ENCODE peak calls at places on chromosomes 5 and 9, in nine cellular contexts. Q, O, V, D, X, Y, K, H and L are unnamed samples.
A peak's percentile ranks its signal among the peaks of the same experiment; 100 is the strongest.

GRCh38 chr9:36864491-36865410 is 169.3 kb downstream of the PAX5 start:
- DNase-seq in D (no peak), K (no peak), H (no peak), Q (no peak), Y (no peak), X (no peak), O (no peak), V (no peak), L (no peak)

GRCh38 chr9:117763314-117763713 is 59.1 kb downstream of the TLR4 start:
- DNase-seq in H (no peak), Q (no peak), K (no peak), D (no peak), O (no peak), Y (no peak), V (no peak), X (peak; percentile 63), L (no peak)

GRCh38 chr9:123929177-123929869 is 603 bp downstream of the DENND1A start:
- DNase-seq in D (no peak), X (no peak), Y (no peak), Q (peak; percentile 13), K (no peak), H (no peak), O (no peak), V (no peak), L (peak; percentile 13)

GRCh38 chr9:111412280-111412679 is 71.9 kb downstream of the ECPAS start:
- DNase-seq in O (no peak), Y (no peak), Q (no peak), H (no peak), V (no peak), X (no peak), K (no peak), D (no peak), L (no peak)

GRCh38 chr5:115510145-115510640 is 34.4 kb downstream of the FEM1C start:
- DNase-seq in Y (no peak), O (no peak), V (no peak), K (no peak), D (no peak), H (no peak), X (no peak), Q (no peak), L (no peak)

GRCh38 chr9:120713257-120714087 is 798 bp downstream of the MEGF9 start:
- DNase-seq in V (no peak), Q (peak; percentile 40), Y (no peak), O (peak; percentile 71), D (peak; percentile 38), K (no peak), X (peak; percentile 17), H (peak; percentile 46), L (no peak)

GRCh38 chr9:83023151-83023550 is 39.8 kb downstream of the RASEF start:
- DNase-seq in V (no peak), H (no peak), Q (no peak), X (no peak), D (no peak), Y (no peak), K (no peak), O (no peak), L (no peak)

GRCh38 chr9:91131433-91131839 is 230.3 kb downstream of the AUH start:
- DNase-seq in O (no peak), Y (no peak), H (no peak), X (peak; percentile 97), K (peak; percentile 56), Q (no peak), D (no peak), V (no peak), L (no peak)

GRCh38 chr9:108551030-108551964 is 304.5 kb downstream of the ACTL7B start:
- DNase-seq in X (peak; percentile 98), Q (no peak), K (no peak), D (no peak), V (no peak), O (no peak), H (no peak), Y (no peak), L (peak; percentile 63)

GRCh38 chr9:109451311-109452025 is 46.6 kb downstream of the PTPN3 start:
- DNase-seq in D (no peak), H (no peak), K (no peak), V (no peak), Q (no peak), X (no peak), O (no peak), Y (no peak), L (no peak)

GRCh38 chr5:106314221-106314824 is 1356.4 kb downstream of the EFNA5 start:
- DNase-seq in Y (no peak), D (no peak), H (no peak), K (no peak), Q (no peak), V (no peak), O (no peak), X (no peak), L (no peak)

DNA sequence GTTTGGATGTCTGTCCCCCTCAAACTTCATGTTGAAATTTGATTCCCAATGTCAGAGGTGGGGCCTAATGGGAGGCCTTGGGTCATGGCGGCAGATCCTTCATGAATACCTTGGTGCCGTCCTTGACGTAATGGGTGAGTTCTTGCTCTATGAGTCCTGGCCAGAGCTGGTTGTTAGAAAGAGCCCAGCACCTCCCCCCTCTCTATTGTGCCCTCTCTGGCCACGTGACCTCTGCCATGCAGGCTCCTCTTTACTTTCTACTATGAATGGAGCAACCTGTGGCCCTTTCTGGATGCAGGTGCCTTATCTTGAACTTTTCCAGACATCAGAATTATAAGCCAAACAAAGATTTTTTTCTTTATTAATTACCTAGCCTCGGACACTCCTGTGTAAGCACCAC is 40.7 kb downstream of the FNBP1 start:
- DNase-seq in D (no peak), H (no peak), O (no peak), Y (no peak), V (no peak), K (no peak), Q (no peak), X (no peak), L (no peak)
- H3K4me1 ChIP-seq in D (peaks cover 7% of the 10 kb centered on the region), H (peaks cover 6% of the 10 kb centered on the region), O (peaks cover 22% of the 10 kb centered on the region), Y (peaks cover 30% of the 10 kb centered on the region), V (no peaks in the 10 kb centered on the region), K (peaks cover 5% of the 10 kb centered on the region), Q (no peaks in the 10 kb centered on the region), X (no peaks in the 10 kb centered on the region), L (peaks cover 6% of the 10 kb centered on the region)

GRCh38 chr5:32311404-32312193 is 1.1 kb downstream of the MTMR12 start:
- DNase-seq in H (peak; percentile 26), D (no peak), Q (no peak), K (no peak), X (no peak), Y (no peak), O (no peak), V (no peak), L (no peak)

GRCh38 chr5:32314658-32315057 is 1.9 kb upstream of the MTMR12 start:
- DNase-seq in H (no peak), V (no peak), D (no peak), X (no peak), K (no peak), Y (no peak), O (no peak), Q (peak; percentile 58), L (no peak)

GRCh38 chr5:32309766-32310165 is 3.0 kb downstream of the MTMR12 start:
- DNase-seq in O (no peak), Q (no peak), Y (no peak), H (no peak), V (no peak), D (no peak), X (no peak), K (no peak), L (no peak)

GRCh38 chr5:32312682-32313523 is at the start of gene MTMR12:
- DNase-seq in D (peak; percentile 100), O (peak; percentile 100), Y (peak; percentile 99), Q (peak; percentile 100), X (peak; percentile 99), V (peak; percentile 100), K (peak; percentile 100), H (peak; percentile 99), L (peak; percentile 99)

GRCh38 chr5:32312194-32312681 is 501 bp downstream of the MTMR12 start:
- DNase-seq in X (peak; percentile 53), K (peak; percentile 75), V (peak; percentile 81), Y (peak; percentile 4), Q (peak; percentile 76), D (peak; percentile 79), H (peak; percentile 71), O (peak; percentile 84), L (peak; percentile 55)
- H3K4me1 ChIP-seq in X (peaks cover 16% of the 10 kb centered on the region), K (peaks cover 40% of the 10 kb centered on the region), V (peaks cover 48% of the 10 kb centered on the region), Y (peaks cover 7% of the 10 kb centered on the region), Q (peaks cover 71% of the 10 kb centered on the region), D (peaks cover 44% of the 10 kb centered on the region), H (peaks cover 9% of the 10 kb centered on the region), O (peaks cover 40% of the 10 kb centered on the region), L (peaks cover 33% of the 10 kb centered on the region)

DNA sequence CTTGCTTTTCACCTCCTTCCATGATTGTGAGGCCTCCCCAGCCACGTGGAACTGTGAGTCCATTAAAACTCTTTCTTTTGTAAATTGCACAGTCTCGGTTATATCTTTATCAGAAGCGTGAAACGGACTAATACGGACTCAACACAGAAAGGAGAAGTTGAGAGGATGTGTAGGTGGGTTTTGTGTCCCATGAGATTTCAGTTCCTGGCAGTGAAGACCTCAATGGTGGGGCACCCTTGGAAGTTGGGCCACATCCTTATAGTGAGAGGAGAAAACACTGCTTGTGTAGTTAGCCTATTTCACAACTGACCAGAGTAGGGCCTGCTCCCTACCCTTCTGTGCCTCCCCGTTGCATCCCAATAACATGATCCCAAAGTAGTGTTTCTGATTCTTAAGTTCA is 98.9 kb upstream of the TNC start:
- DNase-seq in Y (no peak), D (no peak), X (no peak), K (no peak), Q (no peak), V (no peak), H (no peak), O (no peak), L (no peak)
- H3K4me1 ChIP-seq in Y (no peaks in the 10 kb centered on the region), D (no peaks in the 10 kb centered on the region), X (peaks cover 13% of the 10 kb centered on the region), K (peaks cover 10% of the 10 kb centered on the region), Q (no peaks in the 10 kb centered on the region), V (peaks cover 11% of the 10 kb centered on the region), H (peaks cover 10% of the 10 kb centered on the region), O (peaks cover 21% of the 10 kb centered on the region), L (no peaks in the 10 kb centered on the region)

GRCh38 chr5:168152660-168153059 is 138.8 kb upstream of the WWC1 start:
- DNase-seq in K (no peak), H (no peak), O (no peak), Y (no peak), D (no peak), V (no peak), Q (no peak), X (peak; percentile 4), L (no peak)

GRCh38 chr5:168147536-168148460 is 143.6 kb upstream of the WWC1 start:
- DNase-seq in K (no peak), H (no peak), Q (no peak), O (no peak), Y (no peak), V (no peak), X (no peak), D (no peak), L (no peak)

GRCh38 chr5:168155585-168155984 is 135.9 kb upstream of the WWC1 start:
- DNase-seq in X (no peak), K (no peak), D (no peak), O (no peak), H (no peak), Y (no peak), V (no peak), Q (no peak), L (no peak)

GRCh38 chr5:168153263-168153930 is 138.0 kb upstream of the WWC1 start:
- DNase-seq in D (no peak), Q (no peak), X (no peak), V (no peak), O (no peak), Y (no peak), H (no peak), K (no peak), L (no peak)

DNA sequence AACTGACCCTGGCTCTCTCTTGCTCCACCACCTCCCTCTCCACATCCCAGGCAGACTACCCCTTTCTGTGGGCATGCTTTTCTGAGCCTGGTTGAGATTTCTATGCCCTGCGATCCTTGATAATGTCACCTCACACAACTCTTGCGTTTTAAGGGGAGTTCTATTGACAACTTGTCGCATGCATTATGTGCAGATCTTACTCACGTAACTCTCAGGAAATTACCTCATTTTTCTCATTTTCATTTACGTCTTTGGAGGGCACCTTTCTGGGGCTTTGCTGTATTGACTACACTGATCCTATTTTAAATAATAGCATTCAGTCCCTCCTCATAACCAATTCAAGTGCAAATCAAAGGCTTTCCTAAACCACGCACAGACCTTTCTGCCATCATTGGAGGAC is 140.4 kb upstream of the WWC1 start:
- DNase-seq in Q (no peak), K (no peak), Y (no peak), V (no peak), X (no peak), H (no peak), D (no peak), O (no peak), L (no peak)
- H3K4me1 ChIP-seq in Q (no peaks in the 10 kb centered on the region), K (no peaks in the 10 kb centered on the region), Y (no peaks in the 10 kb centered on the region), V (no peaks in the 10 kb centered on the region), X (no peaks in the 10 kb centered on the region), H (peaks cover 4% of the 10 kb centered on the region), D (peaks cover 38% of the 10 kb centered on the region), O (no peaks in the 10 kb centered on the region), L (no peaks in the 10 kb centered on the region)